ENCODE peak calls at places on chromosome 4, in ten cellular contexts. O is activated T-helper 1 cell treated with Interleukin-2 at 50 U/mL for 16 hours; I is NCI-H460; Y is activated T-cell treated with anti-CD3 and anti-CD28 coated beads for 4 hours; Q is cardiac muscle cell; H is left kidney; T is CD8-positive, alpha-beta memory T cell; N is A549; E is HTR-8/SVneo; P is NCI-H1694. V is an unnamed sample.

GRCh38 chr4:130603043-130603442 is 1507.1 kb downstream of the C4orf33 start:
- DNase-seq in N (no peak), Y (no peak), I (no peak), E (no peak), T (no peak), Q (no peak), H (no peak), O (no peak), P (no peak), V (no peak)

GRCh38 chr4:41709844-41710481 is 38.6 kb downstream of the PHOX2B start:
- DNase-seq in N (peak; percentile 38), O (no peak), I (peak; percentile 53), E (peak; percentile 58), H (no peak), Q (no peak), Y (no peak), T (no peak), P (no peak), V (no peak)

GRCh38 chr4:5212255-5213032 is 161.2 kb downstream of the STK32B start:
- DNase-seq in Q (no peak), P (no peak), E (no peak), T (no peak), N (no peak), I (no peak), Y (no peak), H (peak; percentile 39), O (no peak), V (no peak)

GRCh38 chr4:20305976-20306375 is 54.3 kb downstream of the SLIT2 start:
- DNase-seq in I (no peak), T (no peak), H (peak; percentile 47), O (no peak), N (no peak), Q (peak; percentile 24), P (no peak), E (peak; percentile 14), Y (no peak), V (peak; percentile 60)

GRCh38 chr4:183860110-183860509 is 45.0 kb upstream of the STOX2 start:
- DNase-seq in H (no peak), E (no peak), O (no peak), T (no peak), P (no peak), N (no peak), Q (no peak), Y (no peak), I (no peak), V (no peak)

GRCh38 chr4:7973545-7973981 is 33.9 kb upstream of the AFAP1 start:
- DNase-seq in Y (no peak), Q (no peak), H (no peak), T (no peak), I (no peak), N (no peak), E (no peak), O (no peak), P (no peak), V (no peak)

GRCh38 chr4:55617587-55618197 is 18.4 kb downstream of the NMU start:
- DNase-seq in N (no peak), H (no peak), E (no peak), O (no peak), Q (no peak), T (no peak), Y (no peak), I (no peak), P (no peak), V (no peak)

GRCh38 chr4:138014664-138015288 is 227.4 kb downstream of the SLC7A11 start:
- DNase-seq in T (no peak), I (no peak), E (no peak), Y (no peak), O (no peak), N (no peak), P (no peak), Q (no peak), H (no peak), V (no peak)

GRCh38 chr4:182647901-182648300 is 269.3 kb downstream of the DCTD start:
- DNase-seq in N (no peak), T (no peak), O (no peak), P (no peak), Y (no peak), H (no peak), Q (no peak), I (no peak), E (no peak), V (no peak)

GRCh38 chr4:122711893-122712292 is 20.6 kb upstream of the BBS12 start:
- DNase-seq in N (no peak), Y (no peak), E (no peak), T (no peak), O (no peak), I (no peak), Q (no peak), P (no peak), H (no peak), V (no peak)